ENCODE peak calls at places on chromosome 11, in five cellular contexts. One of them, this sample, is unnamed.

GRCh38 chr11:130531061-130531460 is 82.6 kb downstream of the ADAMTS15 start:
- DNase-seq in naive thymus-derived CD4-positive, alpha-beta T cell: no peak
- DNase-seq in Peyer's patch: no peak
- DNase-seq in HCT116: no peak
- DNase-seq in left ventricle myocardium inferior: no peak
- DNase-seq in this sample: no peak

GRCh38 chr11:2951235-2952110 is 22.3 kb upstream of the PHLDA2 start:
- DNase-seq in naive thymus-derived CD4-positive, alpha-beta T cell: no peak
- DNase-seq in Peyer's patch: no peak
- DNase-seq in HCT116: no peak
- DNase-seq in left ventricle myocardium inferior: no peak
- DNase-seq in this sample: no peak

GRCh38 chr11:2314525-2315394 is 12.9 kb downstream of the TSPAN32 start:
- DNase-seq in naive thymus-derived CD4-positive, alpha-beta T cell: no peak
- DNase-seq in Peyer's patch: peak; percentile 66
- DNase-seq in HCT116: no peak
- DNase-seq in left ventricle myocardium inferior: peak; percentile 91
- DNase-seq in this sample: peak; percentile 73

GRCh38 chr11:93198221-93198650 is 445 bp upstream of the SLC36A4 start:
- DNase-seq in naive thymus-derived CD4-positive, alpha-beta T cell: no peak
- DNase-seq in Peyer's patch: no peak
- DNase-seq in HCT116: no peak
- DNase-seq in left ventricle myocardium inferior: no peak
- DNase-seq in this sample: no peak

GRCh38 chr11:10818594-10818993 is 9.9 kb upstream of the EIF4G2 start:
- DNase-seq in naive thymus-derived CD4-positive, alpha-beta T cell: no peak
- DNase-seq in Peyer's patch: no peak
- DNase-seq in HCT116: no peak
- DNase-seq in left ventricle myocardium inferior: no peak
- DNase-seq in this sample: no peak

GRCh38 chr11:60469723-60470122 is 14.1 kb downstream of the MS4A1 start:
- DNase-seq in naive thymus-derived CD4-positive, alpha-beta T cell: no peak
- DNase-seq in Peyer's patch: no peak
- DNase-seq in HCT116: no peak
- DNase-seq in left ventricle myocardium inferior: no peak
- DNase-seq in this sample: no peak

GRCh38 chr11:130832571-130833432 is 83.5 kb downstream of the SNX19 start:
- DNase-seq in naive thymus-derived CD4-positive, alpha-beta T cell: no peak
- DNase-seq in Peyer's patch: no peak
- DNase-seq in HCT116: no peak
- DNase-seq in left ventricle myocardium inferior: no peak
- DNase-seq in this sample: no peak

GRCh38 chr11:83159901-83160865 is 3.3 kb downstream of the PCF11 start:
- DNase-seq in naive thymus-derived CD4-positive, alpha-beta T cell: no peak
- DNase-seq in Peyer's patch: no peak
- DNase-seq in HCT116: no peak
- DNase-seq in left ventricle myocardium inferior: no peak
- DNase-seq in this sample: peak; percentile 45

GRCh38 chr11:78737891-78738290 is 163.2 kb upstream of the NARS2 start:
- DNase-seq in naive thymus-derived CD4-positive, alpha-beta T cell: no peak
- DNase-seq in Peyer's patch: no peak
- DNase-seq in HCT116: no peak
- DNase-seq in left ventricle myocardium inferior: no peak
- DNase-seq in this sample: no peak

GRCh38 chr11:19980957-19981669 is 179.2 kb downstream of the DBX1 start:
- DNase-seq in naive thymus-derived CD4-positive, alpha-beta T cell: no peak
- DNase-seq in Peyer's patch: no peak
- DNase-seq in HCT116: no peak
- DNase-seq in left ventricle myocardium inferior: no peak
- DNase-seq in this sample: no peak

GRCh38 chr11:114059984-114060401 is 482 bp downstream of the ZBTB16 start:
- DNase-seq in naive thymus-derived CD4-positive, alpha-beta T cell: no peak
- DNase-seq in Peyer's patch: peak; percentile 73
- DNase-seq in HCT116: no peak
- DNase-seq in left ventricle myocardium inferior: peak; percentile 45
- DNase-seq in this sample: peak; percentile 58
- H3K4me3 ChIP-seq in naive thymus-derived CD4-positive, alpha-beta T cell: peak overlapping the region; percentile 70
- H3K4me3 ChIP-seq in Peyer's patch: peak overlapping the region; percentile 73
- H3K4me3 ChIP-seq in HCT116: no peak overlapping the region
- H3K4me3 ChIP-seq in left ventricle myocardium inferior: peak overlapping the region; percentile 100
- H3K4me3 ChIP-seq in this sample: peak overlapping the region; percentile 76

GRCh38 chr11:121091492-121092179 is 9.4 kb upstream of the TECTA start:
- DNase-seq in naive thymus-derived CD4-positive, alpha-beta T cell: no peak
- DNase-seq in Peyer's patch: no peak
- DNase-seq in HCT116: no peak
- DNase-seq in left ventricle myocardium inferior: no peak
- DNase-seq in this sample: no peak
- H3K27ac ChIP-seq in naive thymus-derived CD4-positive, alpha-beta T cell: no peak overlapping the region
- H3K27ac ChIP-seq in Peyer's patch: no peak overlapping the region
- H3K27ac ChIP-seq in HCT116: no peak overlapping the region
- H3K27ac ChIP-seq in left ventricle myocardium inferior: no peak overlapping the region
- H3K27ac ChIP-seq in this sample: no peak overlapping the region

GRCh38 chr11:7578276-7578955 is 64.6 kb downstream of the PPFIBP2 start:
- DNase-seq in naive thymus-derived CD4-positive, alpha-beta T cell: no peak
- DNase-seq in Peyer's patch: no peak
- DNase-seq in HCT116: no peak
- DNase-seq in left ventricle myocardium inferior: no peak
- DNase-seq in this sample: no peak

GRCh38 chr11:7577883-7578242 is 64.1 kb downstream of the PPFIBP2 start:
- DNase-seq in naive thymus-derived CD4-positive, alpha-beta T cell: no peak
- DNase-seq in Peyer's patch: no peak
- DNase-seq in HCT116: no peak
- DNase-seq in left ventricle myocardium inferior: no peak
- DNase-seq in this sample: peak; percentile 38

GRCh38 chr11:7575841-7576451 is 62.1 kb downstream of the PPFIBP2 start:
- DNase-seq in naive thymus-derived CD4-positive, alpha-beta T cell: no peak
- DNase-seq in Peyer's patch: peak; percentile 83
- DNase-seq in HCT116: no peak
- DNase-seq in left ventricle myocardium inferior: no peak
- DNase-seq in this sample: peak; percentile 83

GRCh38 chr11:7576671-7577225 is 62.9 kb downstream of the PPFIBP2 start:
- DNase-seq in naive thymus-derived CD4-positive, alpha-beta T cell: no peak
- DNase-seq in Peyer's patch: no peak
- DNase-seq in HCT116: no peak
- DNase-seq in left ventricle myocardium inferior: peak; percentile 41
- DNase-seq in this sample: peak; percentile 31

DNA sequence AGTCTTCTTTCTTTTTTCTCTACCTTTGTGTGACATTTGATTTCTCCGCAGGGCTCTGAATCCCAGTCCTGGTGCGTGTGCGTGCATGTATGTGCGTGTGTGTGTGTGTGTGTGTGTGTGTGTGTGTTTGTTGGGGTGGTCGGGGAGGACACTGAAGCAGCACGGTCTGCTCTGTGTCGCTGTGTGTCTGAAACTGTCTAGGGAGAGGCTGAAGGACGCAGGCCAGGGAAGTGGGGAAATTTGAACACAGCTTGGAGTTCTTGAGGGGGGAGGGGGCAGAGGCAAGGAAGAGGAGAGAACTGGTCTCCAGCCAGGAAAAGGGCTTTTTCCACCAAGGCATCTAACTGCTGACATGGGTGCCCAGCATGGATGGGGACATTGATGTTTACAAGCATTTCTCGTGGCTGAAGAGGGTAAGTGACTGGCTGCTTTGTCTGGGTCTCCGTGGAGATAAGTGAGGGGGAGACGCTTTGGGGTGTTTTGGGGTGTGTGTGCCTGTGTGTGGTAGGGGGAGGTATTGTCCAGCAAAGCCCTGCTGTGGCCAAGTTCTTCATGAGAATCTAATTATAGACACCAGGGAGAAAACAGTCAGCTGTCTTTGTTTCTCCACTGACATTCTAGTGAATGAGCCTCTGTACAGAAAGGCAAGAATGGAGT is 63.6 kb downstream of the PPFIBP2 start:
- DNase-seq in naive thymus-derived CD4-positive, alpha-beta T cell: no peak
- DNase-seq in Peyer's patch: no peak
- DNase-seq in HCT116: no peak
- DNase-seq in left ventricle myocardium inferior: peak; percentile 40
- DNase-seq in this sample: peak; percentile 54
- H3K4me3 ChIP-seq in naive thymus-derived CD4-positive, alpha-beta T cell: no peak overlapping the region
- H3K4me3 ChIP-seq in Peyer's patch: no peak overlapping the region
- H3K4me3 ChIP-seq in HCT116: no peak overlapping the region
- H3K4me3 ChIP-seq in left ventricle myocardium inferior: peak overlapping the region; percentile 60
- H3K4me3 ChIP-seq in this sample: peak overlapping the region; percentile 14

GRCh38 chr11:69982675-69983570 is 95.2 kb upstream of the ANO1 start:
- DNase-seq in naive thymus-derived CD4-positive, alpha-beta T cell: no peak
- DNase-seq in Peyer's patch: no peak
- DNase-seq in HCT116: no peak
- DNase-seq in left ventricle myocardium inferior: no peak
- DNase-seq in this sample: no peak

GRCh38 chr11:69984457-69985261 is 93.5 kb upstream of the ANO1 start:
- DNase-seq in naive thymus-derived CD4-positive, alpha-beta T cell: no peak
- DNase-seq in Peyer's patch: no peak
- DNase-seq in HCT116: no peak
- DNase-seq in left ventricle myocardium inferior: no peak
- DNase-seq in this sample: no peak

GRCh38 chr11:69985331-69985653 is 92.8 kb upstream of the ANO1 start:
- DNase-seq in naive thymus-derived CD4-positive, alpha-beta T cell: no peak
- DNase-seq in Peyer's patch: no peak
- DNase-seq in HCT116: no peak
- DNase-seq in left ventricle myocardium inferior: no peak
- DNase-seq in this sample: no peak

GRCh38 chr11:69983571-69983877 is 94.6 kb upstream of the ANO1 start:
- DNase-seq in naive thymus-derived CD4-positive, alpha-beta T cell: no peak
- DNase-seq in Peyer's patch: no peak
- DNase-seq in HCT116: no peak
- DNase-seq in left ventricle myocardium inferior: no peak
- DNase-seq in this sample: no peak

DNA sequence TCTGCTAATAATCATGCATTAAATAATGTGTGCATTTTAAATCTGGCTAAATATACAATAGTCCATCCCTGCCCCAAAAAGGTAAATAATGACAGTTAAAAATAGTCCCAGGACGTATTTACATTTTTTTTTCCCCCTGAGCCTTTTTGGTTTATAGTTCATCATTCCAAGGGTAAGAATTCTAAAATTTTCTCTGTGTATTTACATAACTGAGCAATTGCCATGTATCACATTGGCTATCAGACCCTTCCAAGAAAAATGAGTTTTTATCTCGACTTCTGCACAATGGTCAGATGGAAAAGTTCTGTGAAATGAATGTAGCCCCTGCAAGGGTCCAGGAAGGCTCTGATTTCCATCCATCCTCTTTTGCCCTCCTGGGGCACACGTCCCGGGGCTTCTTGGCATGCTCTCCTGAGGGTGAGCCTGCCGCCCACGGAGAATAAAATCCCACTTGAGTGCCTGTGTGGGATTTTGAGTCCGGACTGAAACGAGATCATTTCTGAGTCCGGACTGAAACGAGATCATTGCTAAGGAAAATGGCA is 94.1 kb upstream of the ANO1 start:
- DNase-seq in naive thymus-derived CD4-positive, alpha-beta T cell: no peak
- DNase-seq in Peyer's patch: no peak
- DNase-seq in HCT116: no peak
- DNase-seq in left ventricle myocardium inferior: no peak
- DNase-seq in this sample: no peak
- H3K27ac ChIP-seq in naive thymus-derived CD4-positive, alpha-beta T cell: no peak overlapping the region
- H3K27ac ChIP-seq in Peyer's patch: no peak overlapping the region
- H3K27ac ChIP-seq in HCT116: no peak overlapping the region
- H3K27ac ChIP-seq in left ventricle myocardium inferior: no peak overlapping the region
- H3K27ac ChIP-seq in this sample: no peak overlapping the region

GRCh38 chr11:121446752-121447156 is 5.4 kb upstream of the SORL1 start:
- DNase-seq in naive thymus-derived CD4-positive, alpha-beta T cell: no peak
- DNase-seq in Peyer's patch: no peak
- DNase-seq in HCT116: no peak
- DNase-seq in left ventricle myocardium inferior: no peak
- DNase-seq in this sample: no peak
- H3K4me3 ChIP-seq in naive thymus-derived CD4-positive, alpha-beta T cell: no peak overlapping the region
- H3K4me3 ChIP-seq in Peyer's patch: no peak overlapping the region
- H3K4me3 ChIP-seq in HCT116: no peak overlapping the region
- H3K4me3 ChIP-seq in left ventricle myocardium inferior: no peak overlapping the region
- H3K4me3 ChIP-seq in this sample: no peak overlapping the region

DNA sequence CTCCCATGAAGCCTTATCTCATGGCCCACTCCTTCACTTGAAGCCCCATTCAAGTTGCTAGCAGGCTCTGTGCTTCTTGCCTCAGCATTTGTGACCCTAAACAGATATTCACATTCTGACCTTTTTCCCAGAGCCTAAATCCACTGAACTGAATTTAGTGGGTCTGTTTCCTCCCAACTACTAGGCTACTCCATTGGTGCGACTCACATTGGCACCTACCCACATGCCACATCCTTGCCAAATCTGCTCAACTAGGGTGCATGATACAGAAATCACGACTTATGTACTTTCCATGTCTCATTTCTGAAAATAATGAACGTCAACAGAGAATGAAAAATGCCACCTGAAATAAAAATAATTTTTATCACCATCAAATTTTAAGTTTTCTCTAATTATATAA is 8.3 kb upstream of the MMP12 start:
- DNase-seq in naive thymus-derived CD4-positive, alpha-beta T cell: no peak
- DNase-seq in Peyer's patch: no peak
- DNase-seq in HCT116: no peak
- DNase-seq in left ventricle myocardium inferior: no peak
- DNase-seq in this sample: no peak
- H3K27ac ChIP-seq in naive thymus-derived CD4-positive, alpha-beta T cell: no peak overlapping the region
- H3K27ac ChIP-seq in Peyer's patch: no peak overlapping the region
- H3K27ac ChIP-seq in HCT116: no peak overlapping the region
- H3K27ac ChIP-seq in left ventricle myocardium inferior: no peak overlapping the region
- H3K27ac ChIP-seq in this sample: no peak overlapping the region

DNA sequence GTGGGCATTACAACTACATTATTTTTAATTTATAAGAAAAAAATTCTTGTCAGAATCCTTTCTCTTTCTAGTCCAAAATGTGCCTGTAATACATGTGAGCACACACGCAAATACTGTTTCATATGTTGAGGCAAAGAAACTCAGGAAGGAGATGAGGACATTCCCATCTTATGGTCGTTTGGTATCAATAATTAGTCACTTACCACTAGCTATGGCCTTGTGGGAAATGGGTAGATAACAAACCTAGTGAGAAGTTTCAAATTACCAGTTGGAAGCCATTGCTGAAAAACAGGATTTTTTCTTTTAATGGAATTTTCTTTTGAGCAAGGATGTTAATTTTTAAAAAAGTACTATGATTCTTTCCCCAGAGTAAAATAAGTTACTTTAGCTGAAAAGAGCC is 25.7 kb downstream of the AMOTL1 start:
- DNase-seq in naive thymus-derived CD4-positive, alpha-beta T cell: no peak
- DNase-seq in Peyer's patch: no peak
- DNase-seq in HCT116: no peak
- DNase-seq in left ventricle myocardium inferior: no peak
- DNase-seq in this sample: no peak
- H3K4me3 ChIP-seq in naive thymus-derived CD4-positive, alpha-beta T cell: no peak overlapping the region
- H3K4me3 ChIP-seq in Peyer's patch: no peak overlapping the region
- H3K4me3 ChIP-seq in HCT116: peak overlapping the region; percentile 37
- H3K4me3 ChIP-seq in left ventricle myocardium inferior: no peak overlapping the region
- H3K4me3 ChIP-seq in this sample: no peak overlapping the region

This sample was measured in colonic mucosa.